ENCODE peak calls at places on chromosomes 2 and 18, in nine cellular contexts. One of them, this sample, is unnamed.

GRCh38 chr2:175003875-175004729 is 1.1 kb downstream of the CHN1 start:
- DNase-seq in hypothalamus: no peak
- DNase-seq in GM23248: peak
- DNase-seq in HEK293T: peak
- DNase-seq in H7: no peak
- DNase-seq in smooth muscle cell of the brain vasculature: no peak
- DNase-seq in NCI-H1694 treated with DMSO at 0.1 percent for 48 hours: peak
- DNase-seq in sigmoid colon: no peak
- DNase-seq in T1000: no peak
- DNase-seq in this sample: no peak

GRCh38 chr2:100902833-100903405 is 83.0 kb downstream of the NPAS2 start:
- DNase-seq in H7: no peak
- DNase-seq in T1000: peak
- DNase-seq in HEK293T: no peak
- DNase-seq in sigmoid colon: no peak
- DNase-seq in NCI-H1694 treated with DMSO at 0.1 percent for 48 hours: no peak
- DNase-seq in smooth muscle cell of the brain vasculature: peak
- DNase-seq in GM23248: peak
- DNase-seq in hypothalamus: no peak
- DNase-seq in this sample: no peak

GRCh38 chr2:86028763-86029381 is 76.8 kb downstream of the POLR1A start:
- DNase-seq in hypothalamus: no peak
- DNase-seq in HEK293T: no peak
- DNase-seq in NCI-H1694 treated with DMSO at 0.1 percent for 48 hours: no peak
- DNase-seq in sigmoid colon: peak
- DNase-seq in smooth muscle cell of the brain vasculature: no peak
- DNase-seq in T1000: no peak
- DNase-seq in H7: no peak
- DNase-seq in GM23248: no peak
- DNase-seq in this sample: no peak

GRCh38 chr2:239602290-239603282 is 201.8 kb upstream of the HDAC4 start:
- DNase-seq in sigmoid colon: peak
- DNase-seq in T1000: no peak
- DNase-seq in HEK293T: no peak
- DNase-seq in hypothalamus: no peak
- DNase-seq in smooth muscle cell of the brain vasculature: no peak
- DNase-seq in NCI-H1694 treated with DMSO at 0.1 percent for 48 hours: no peak
- DNase-seq in GM23248: no peak
- DNase-seq in H7: peak
- DNase-seq in this sample: no peak

GRCh38 chr2:86290596-86291327 is 46.7 kb downstream of the REEP1 start:
- DNase-seq in HEK293T: no peak
- DNase-seq in T1000: peak
- DNase-seq in GM23248: no peak
- DNase-seq in NCI-H1694 treated with DMSO at 0.1 percent for 48 hours: no peak
- DNase-seq in H7: no peak
- DNase-seq in smooth muscle cell of the brain vasculature: no peak
- DNase-seq in hypothalamus: no peak
- DNase-seq in sigmoid colon: no peak
- DNase-seq in this sample: no peak

GRCh38 chr2:2735041-2735440 is 404.0 kb upstream of the MYT1L start:
- DNase-seq in H7: no peak
- DNase-seq in NCI-H1694 treated with DMSO at 0.1 percent for 48 hours: no peak
- DNase-seq in hypothalamus: no peak
- DNase-seq in T1000: no peak
- DNase-seq in GM23248: no peak
- DNase-seq in HEK293T: no peak
- DNase-seq in sigmoid colon: no peak
- DNase-seq in smooth muscle cell of the brain vasculature: no peak
- DNase-seq in this sample: no peak

GRCh38 chr2:20212459-20212870 is 12.5 kb downstream of the SDC1 start:
- DNase-seq in HEK293T: peak
- DNase-seq in sigmoid colon: no peak
- DNase-seq in T1000: no peak
- DNase-seq in NCI-H1694 treated with DMSO at 0.1 percent for 48 hours: peak
- DNase-seq in H7: peak
- DNase-seq in hypothalamus: no peak
- DNase-seq in GM23248: no peak
- DNase-seq in smooth muscle cell of the brain vasculature: no peak
- DNase-seq in this sample: peak

GRCh38 chr2:120525056-120526046 is 179.4 kb downstream of the INHBB start:
- DNase-seq in sigmoid colon: no peak
- DNase-seq in HEK293T: no peak
- DNase-seq in H7: peak
- DNase-seq in GM23248: no peak
- DNase-seq in hypothalamus: no peak
- DNase-seq in NCI-H1694 treated with DMSO at 0.1 percent for 48 hours: no peak
- DNase-seq in T1000: no peak
- DNase-seq in smooth muscle cell of the brain vasculature: no peak
- DNase-seq in this sample: no peak

GRCh38 chr2:122210898-122211605 is 455.6 kb downstream of the TSN start:
- DNase-seq in H7: no peak
- DNase-seq in smooth muscle cell of the brain vasculature: no peak
- DNase-seq in HEK293T: no peak
- DNase-seq in T1000: no peak
- DNase-seq in NCI-H1694 treated with DMSO at 0.1 percent for 48 hours: no peak
- DNase-seq in hypothalamus: no peak
- DNase-seq in sigmoid colon: no peak
- DNase-seq in GM23248: no peak
- DNase-seq in this sample: no peak

GRCh38 chr2:20585710-20586378 is 65.1 kb downstream of the HS1BP3 start:
- DNase-seq in hypothalamus: no peak
- DNase-seq in H7: no peak
- DNase-seq in T1000: no peak
- DNase-seq in HEK293T: no peak
- DNase-seq in GM23248: no peak
- DNase-seq in smooth muscle cell of the brain vasculature: no peak
- DNase-seq in sigmoid colon: peak
- DNase-seq in NCI-H1694 treated with DMSO at 0.1 percent for 48 hours: no peak
- DNase-seq in this sample: peak

GRCh38 chr2:26608557-26608956 is 32.6 kb downstream of the CIB4 start:
- DNase-seq in H7: no peak
- DNase-seq in sigmoid colon: no peak
- DNase-seq in NCI-H1694 treated with DMSO at 0.1 percent for 48 hours: no peak
- DNase-seq in GM23248: no peak
- DNase-seq in hypothalamus: no peak
- DNase-seq in T1000: no peak
- DNase-seq in smooth muscle cell of the brain vasculature: no peak
- DNase-seq in HEK293T: no peak
- DNase-seq in this sample: no peak

GRCh38 chr2:169775765-169776482 is 22.7 kb upstream of the SSB start:
- DNase-seq in GM23248: peak
- DNase-seq in HEK293T: no peak
- DNase-seq in sigmoid colon: no peak
- DNase-seq in hypothalamus: no peak
- DNase-seq in T1000: no peak
- DNase-seq in smooth muscle cell of the brain vasculature: no peak
- DNase-seq in NCI-H1694 treated with DMSO at 0.1 percent for 48 hours: no peak
- DNase-seq in H7: no peak
- DNase-seq in this sample: no peak

GRCh38 chr2:7704296-7704865 is 787.2 kb downstream of the RNF144A start:
- DNase-seq in smooth muscle cell of the brain vasculature: no peak
- DNase-seq in hypothalamus: no peak
- DNase-seq in GM23248: peak
- DNase-seq in NCI-H1694 treated with DMSO at 0.1 percent for 48 hours: no peak
- DNase-seq in sigmoid colon: no peak
- DNase-seq in T1000: no peak
- DNase-seq in HEK293T: no peak
- DNase-seq in H7: no peak
- DNase-seq in this sample: no peak

GRCh38 chr2:195507447-195508221 is 149.4 kb upstream of the SLC39A10 start:
- DNase-seq in HEK293T: no peak
- DNase-seq in hypothalamus: no peak
- DNase-seq in GM23248: no peak
- DNase-seq in sigmoid colon: no peak
- DNase-seq in NCI-H1694 treated with DMSO at 0.1 percent for 48 hours: no peak
- DNase-seq in T1000: no peak
- DNase-seq in H7: no peak
- DNase-seq in smooth muscle cell of the brain vasculature: no peak
- DNase-seq in this sample: no peak

GRCh38 chr2:221364672-221365071 is 207.4 kb downstream of the EPHA4 start:
- DNase-seq in T1000: no peak
- DNase-seq in HEK293T: no peak
- DNase-seq in NCI-H1694 treated with DMSO at 0.1 percent for 48 hours: no peak
- DNase-seq in hypothalamus: no peak
- DNase-seq in H7: no peak
- DNase-seq in smooth muscle cell of the brain vasculature: no peak
- DNase-seq in GM23248: no peak
- DNase-seq in sigmoid colon: no peak
- DNase-seq in this sample: no peak

GRCh38 chr2:100921685-100922161 is 80.4 kb upstream of the RPL31 start:
- DNase-seq in smooth muscle cell of the brain vasculature: no peak
- DNase-seq in hypothalamus: no peak
- DNase-seq in GM23248: peak
- DNase-seq in NCI-H1694 treated with DMSO at 0.1 percent for 48 hours: no peak
- DNase-seq in HEK293T: no peak
- DNase-seq in T1000: no peak
- DNase-seq in H7: no peak
- DNase-seq in sigmoid colon: no peak
- DNase-seq in this sample: no peak

GRCh38 chr2:159168707-159169106 is 117.8 kb downstream of the WDSUB1 start:
- DNase-seq in H7: no peak
- DNase-seq in T1000: no peak
- DNase-seq in hypothalamus: no peak
- DNase-seq in GM23248: peak
- DNase-seq in HEK293T: no peak
- DNase-seq in smooth muscle cell of the brain vasculature: no peak
- DNase-seq in NCI-H1694 treated with DMSO at 0.1 percent for 48 hours: no peak
- DNase-seq in sigmoid colon: no peak
- DNase-seq in this sample: no peak

GRCh38 chr2:232457121-232458011 is 1.4 kb downstream of the ALPI start:
- DNase-seq in hypothalamus: no peak
- DNase-seq in HEK293T: no peak
- DNase-seq in NCI-H1694 treated with DMSO at 0.1 percent for 48 hours: no peak
- DNase-seq in smooth muscle cell of the brain vasculature: no peak
- DNase-seq in GM23248: no peak
- DNase-seq in sigmoid colon: peak
- DNase-seq in T1000: no peak
- DNase-seq in H7: peak
- DNase-seq in this sample: no peak

GRCh38 chr2:111042772-111043771 is 77.6 kb upstream of the BCL2L11 start:
- DNase-seq in H7: no peak
- DNase-seq in smooth muscle cell of the brain vasculature: no peak
- DNase-seq in sigmoid colon: no peak
- DNase-seq in hypothalamus: no peak
- DNase-seq in HEK293T: no peak
- DNase-seq in T1000: no peak
- DNase-seq in GM23248: no peak
- DNase-seq in NCI-H1694 treated with DMSO at 0.1 percent for 48 hours: no peak
- DNase-seq in this sample: no peak

GRCh38 chr2:186887107-186888090 is 38.4 kb upstream of the ZSWIM2 start:
- DNase-seq in hypothalamus: no peak
- DNase-seq in smooth muscle cell of the brain vasculature: peak
- DNase-seq in T1000: no peak
- DNase-seq in sigmoid colon: peak
- DNase-seq in HEK293T: no peak
- DNase-seq in GM23248: peak
- DNase-seq in H7: no peak
- DNase-seq in NCI-H1694 treated with DMSO at 0.1 percent for 48 hours: no peak
- DNase-seq in this sample: peak

GRCh38 chr2:206984206-206984605 is 44.9 kb downstream of the CPO start:
- DNase-seq in T1000: no peak
- DNase-seq in GM23248: no peak
- DNase-seq in HEK293T: no peak
- DNase-seq in sigmoid colon: no peak
- DNase-seq in smooth muscle cell of the brain vasculature: no peak
- DNase-seq in H7: no peak
- DNase-seq in hypothalamus: no peak
- DNase-seq in NCI-H1694 treated with DMSO at 0.1 percent for 48 hours: no peak
- DNase-seq in this sample: no peak

GRCh38 chr2:38708900-38709321 is 42.2 kb downstream of the SRSF7 start:
- DNase-seq in NCI-H1694 treated with DMSO at 0.1 percent for 48 hours: no peak
- DNase-seq in GM23248: no peak
- DNase-seq in T1000: no peak
- DNase-seq in HEK293T: no peak
- DNase-seq in H7: no peak
- DNase-seq in smooth muscle cell of the brain vasculature: no peak
- DNase-seq in hypothalamus: no peak
- DNase-seq in sigmoid colon: no peak
- DNase-seq in this sample: no peak

GRCh38 chr18:52829876-52830390 is 489.9 kb downstream of the DCC start:
- DNase-seq in sigmoid colon: no peak
- DNase-seq in GM23248: no peak
- DNase-seq in smooth muscle cell of the brain vasculature: no peak
- DNase-seq in T1000: no peak
- DNase-seq in H7: no peak
- DNase-seq in hypothalamus: no peak
- DNase-seq in NCI-H1694 treated with DMSO at 0.1 percent for 48 hours: no peak
- DNase-seq in HEK293T: no peak
- DNase-seq in this sample: no peak

GRCh38 chr18:70454705-70455322 is 166.0 kb downstream of the SOCS6 start:
- DNase-seq in H7: peak
- DNase-seq in GM23248: peak
- DNase-seq in HEK293T: peak
- DNase-seq in smooth muscle cell of the brain vasculature: peak
- DNase-seq in hypothalamus: no peak
- DNase-seq in T1000: peak
- DNase-seq in NCI-H1694 treated with DMSO at 0.1 percent for 48 hours: peak
- DNase-seq in sigmoid colon: no peak
- DNase-seq in this sample: no peak

GRCh38 chr18:21958707-21959457 is 210.5 kb upstream of the GATA6 start:
- DNase-seq in T1000: no peak
- DNase-seq in NCI-H1694 treated with DMSO at 0.1 percent for 48 hours: no peak
- DNase-seq in GM23248: no peak
- DNase-seq in sigmoid colon: no peak
- DNase-seq in HEK293T: no peak
- DNase-seq in hypothalamus: no peak
- DNase-seq in smooth muscle cell of the brain vasculature: no peak
- DNase-seq in H7: no peak
- DNase-seq in this sample: no peak

GRCh38 chr2:196224767-196225166 is 53.4 kb upstream of the STK17B start:
- DNase-seq in NCI-H1694 treated with DMSO at 0.1 percent for 48 hours: no peak
- DNase-seq in H7: no peak
- DNase-seq in hypothalamus: no peak
- DNase-seq in T1000: no peak
- DNase-seq in HEK293T: no peak
- DNase-seq in GM23248: no peak
- DNase-seq in sigmoid colon: no peak
- DNase-seq in smooth muscle cell of the brain vasculature: no peak
- DNase-seq in this sample: no peak

GRCh38 chr2:100321881-100322820 is at the start of gene LONRF2:
- DNase-seq in NCI-H1694 treated with DMSO at 0.1 percent for 48 hours: peak
- DNase-seq in T1000: no peak
- DNase-seq in sigmoid colon: no peak
- DNase-seq in hypothalamus: no peak
- DNase-seq in GM23248: peak
- DNase-seq in H7: peak
- DNase-seq in HEK293T: peak
- DNase-seq in smooth muscle cell of the brain vasculature: no peak
- DNase-seq in this sample: peak

GRCh38 chr2:27855476-27855875 is 34.7 kb downstream of the RBKS start:
- DNase-seq in T1000: no peak
- DNase-seq in sigmoid colon: no peak
- DNase-seq in GM23248: peak
- DNase-seq in smooth muscle cell of the brain vasculature: no peak
- DNase-seq in HEK293T: no peak
- DNase-seq in NCI-H1694 treated with DMSO at 0.1 percent for 48 hours: no peak
- DNase-seq in hypothalamus: no peak
- DNase-seq in H7: no peak
- DNase-seq in this sample: no peak

GRCh38 chr2:6855860-6856547 is 9.7 kb downstream of the CMPK2 start:
- DNase-seq in smooth muscle cell of the brain vasculature: no peak
- DNase-seq in sigmoid colon: no peak
- DNase-seq in T1000: no peak
- DNase-seq in hypothalamus: no peak
- DNase-seq in HEK293T: no peak
- DNase-seq in H7: no peak
- DNase-seq in GM23248: peak
- DNase-seq in NCI-H1694 treated with DMSO at 0.1 percent for 48 hours: no peak
- DNase-seq in this sample: no peak

This sample was measured in breast epithelium.